ENCODE peak calls at places on chromosomes 2 and 18, in eight cellular contexts. One of them, this sample, is unnamed.

GRCh38 chr2:8453904-8454302 is 228.0 kb upstream of the ID2 start:
- DNase-seq in fibroblast of lung: peak; percentile 80
- DNase-seq in upper lobe of right lung: no peak
- DNase-seq in endodermal cell: peak; percentile 32
- DNase-seq in mammary epithelial cell: no peak
- DNase-seq in heart right ventricle: no peak
- DNase-seq in esophagus squamous epithelium: no peak
- DNase-seq in kidney: no peak
- DNase-seq in this sample: peak; percentile 11

GRCh38 chr2:157329524-157329923 is 3.9 kb upstream of the ERMN start:
- DNase-seq in fibroblast of lung: no peak
- DNase-seq in endodermal cell: no peak
- DNase-seq in kidney: peak; percentile 77
- DNase-seq in heart right ventricle: no peak
- DNase-seq in upper lobe of right lung: no peak
- DNase-seq in esophagus squamous epithelium: no peak
- DNase-seq in mammary epithelial cell: no peak
- DNase-seq in this sample: peak; percentile 7

GRCh38 chr18:25055076-25055475 is 296.9 kb downstream of the ZNF521 start:
- DNase-seq in esophagus squamous epithelium: no peak
- DNase-seq in heart right ventricle: no peak
- DNase-seq in fibroblast of lung: peak; percentile 47
- DNase-seq in mammary epithelial cell: peak; percentile 32
- DNase-seq in kidney: no peak
- DNase-seq in upper lobe of right lung: no peak
- DNase-seq in endodermal cell: no peak
- DNase-seq in this sample: no peak

GRCh38 chr2:17869128-17869527 is 9.3 kb upstream of the KCNS3 start:
- DNase-seq in fibroblast of lung: peak; percentile 19
- DNase-seq in endodermal cell: no peak
- DNase-seq in esophagus squamous epithelium: no peak
- DNase-seq in heart right ventricle: no peak
- DNase-seq in mammary epithelial cell: peak; percentile 3
- DNase-seq in kidney: no peak
- DNase-seq in upper lobe of right lung: no peak
- DNase-seq in this sample: no peak

GRCh38 chr2:226835420-226835795 is 446 bp upstream of the RHBDD1 start:
- DNase-seq in mammary epithelial cell: no peak
- DNase-seq in kidney: no peak
- DNase-seq in upper lobe of right lung: no peak
- DNase-seq in fibroblast of lung: no peak
- DNase-seq in esophagus squamous epithelium: peak; percentile 16
- DNase-seq in heart right ventricle: no peak
- DNase-seq in endodermal cell: peak; percentile 86
- DNase-seq in this sample: no peak

GRCh38 chr2:71928734-71929481 is 218.8 kb downstream of the CYP26B1 start:
- DNase-seq in kidney: no peak
- DNase-seq in mammary epithelial cell: no peak
- DNase-seq in esophagus squamous epithelium: no peak
- DNase-seq in heart right ventricle: no peak
- DNase-seq in endodermal cell: peak; percentile 42
- DNase-seq in fibroblast of lung: no peak
- DNase-seq in upper lobe of right lung: peak; percentile 31
- DNase-seq in this sample: no peak

GRCh38 chr2:146777181-146777580 is 1067.6 kb upstream of the ACVR2A start:
- DNase-seq in upper lobe of right lung: no peak
- DNase-seq in heart right ventricle: no peak
- DNase-seq in fibroblast of lung: no peak
- DNase-seq in mammary epithelial cell: no peak
- DNase-seq in endodermal cell: no peak
- DNase-seq in esophagus squamous epithelium: no peak
- DNase-seq in kidney: no peak
- DNase-seq in this sample: peak; percentile 3

GRCh38 chr2:146238254-146238961 is 1606.4 kb upstream of the ACVR2A start:
- DNase-seq in fibroblast of lung: no peak
- DNase-seq in kidney: no peak
- DNase-seq in esophagus squamous epithelium: no peak
- DNase-seq in upper lobe of right lung: no peak
- DNase-seq in heart right ventricle: peak; percentile 15
- DNase-seq in endodermal cell: no peak
- DNase-seq in mammary epithelial cell: no peak
- DNase-seq in this sample: no peak

GRCh38 chr2:120683081-120683480 is 52.6 kb upstream of the GLI2 start:
- DNase-seq in esophagus squamous epithelium: no peak
- DNase-seq in fibroblast of lung: no peak
- DNase-seq in kidney: no peak
- DNase-seq in heart right ventricle: no peak
- DNase-seq in upper lobe of right lung: peak; percentile 31
- DNase-seq in mammary epithelial cell: no peak
- DNase-seq in endodermal cell: no peak
- DNase-seq in this sample: no peak

GRCh38 chr18:5066380-5066977 is 130.6 kb downstream of the AKAIN1 start:
- DNase-seq in fibroblast of lung: no peak
- DNase-seq in mammary epithelial cell: no peak
- DNase-seq in upper lobe of right lung: no peak
- DNase-seq in heart right ventricle: no peak
- DNase-seq in esophagus squamous epithelium: no peak
- DNase-seq in endodermal cell: peak; percentile 84
- DNase-seq in kidney: no peak
- DNase-seq in this sample: peak; percentile 3

GRCh38 chr2:146987996-146988395 is 856.8 kb upstream of the ACVR2A start:
- DNase-seq in heart right ventricle: no peak
- DNase-seq in endodermal cell: no peak
- DNase-seq in mammary epithelial cell: no peak
- DNase-seq in upper lobe of right lung: no peak
- DNase-seq in fibroblast of lung: no peak
- DNase-seq in esophagus squamous epithelium: no peak
- DNase-seq in kidney: no peak
- DNase-seq in this sample: no peak

GRCh38 chr2:44291281-44292248 is 16.3 kb downstream of the SLC3A1 start:
- DNase-seq in esophagus squamous epithelium: no peak
- DNase-seq in fibroblast of lung: peak; percentile 95
- DNase-seq in upper lobe of right lung: peak; percentile 70
- DNase-seq in mammary epithelial cell: peak; percentile 85
- DNase-seq in endodermal cell: peak; percentile 81
- DNase-seq in heart right ventricle: no peak
- DNase-seq in kidney: peak; percentile 90
- DNase-seq in this sample: peak; percentile 89

GRCh38 chr2:126244937-126245336 is 411.0 kb upstream of the GYPC start:
- DNase-seq in fibroblast of lung: no peak
- DNase-seq in mammary epithelial cell: no peak
- DNase-seq in esophagus squamous epithelium: no peak
- DNase-seq in upper lobe of right lung: no peak
- DNase-seq in endodermal cell: peak; percentile 95
- DNase-seq in kidney: no peak
- DNase-seq in heart right ventricle: peak; percentile 21
- DNase-seq in this sample: peak; percentile 43

GRCh38 chr2:143296089-143296488 is 166.9 kb downstream of the ARHGAP15 start:
- DNase-seq in esophagus squamous epithelium: no peak
- DNase-seq in mammary epithelial cell: no peak
- DNase-seq in kidney: no peak
- DNase-seq in fibroblast of lung: no peak
- DNase-seq in upper lobe of right lung: no peak
- DNase-seq in heart right ventricle: no peak
- DNase-seq in endodermal cell: no peak
- DNase-seq in this sample: no peak

GRCh38 chr2:202703091-202703490 is 68.3 kb downstream of the FAM117B start:
- DNase-seq in heart right ventricle: no peak
- DNase-seq in upper lobe of right lung: no peak
- DNase-seq in esophagus squamous epithelium: no peak
- DNase-seq in kidney: no peak
- DNase-seq in endodermal cell: no peak
- DNase-seq in mammary epithelial cell: peak; percentile 69
- DNase-seq in fibroblast of lung: peak; percentile 15
- DNase-seq in this sample: no peak

GRCh38 chr18:48605408-48605845 is 66.6 kb downstream of the CTIF start:
- DNase-seq in esophagus squamous epithelium: no peak
- DNase-seq in mammary epithelial cell: no peak
- DNase-seq in kidney: peak; percentile 31
- DNase-seq in endodermal cell: peak; percentile 95
- DNase-seq in heart right ventricle: no peak
- DNase-seq in fibroblast of lung: peak; percentile 43
- DNase-seq in upper lobe of right lung: no peak
- DNase-seq in this sample: peak; percentile 69

GRCh38 chr18:46374850-46375249 is 270.7 kb downstream of the HAUS1 start:
- DNase-seq in endodermal cell: no peak
- DNase-seq in fibroblast of lung: no peak
- DNase-seq in mammary epithelial cell: peak; percentile 4
- DNase-seq in heart right ventricle: peak; percentile 39
- DNase-seq in kidney: peak; percentile 54
- DNase-seq in upper lobe of right lung: peak; percentile 70
- DNase-seq in esophagus squamous epithelium: no peak
- DNase-seq in this sample: peak; percentile 80

GRCh38 chr2:188975497-188976102 is 1.4 kb downstream of the COL3A1 start:
- DNase-seq in fibroblast of lung: peak; percentile 88
- DNase-seq in kidney: no peak
- DNase-seq in mammary epithelial cell: no peak
- DNase-seq in heart right ventricle: no peak
- DNase-seq in esophagus squamous epithelium: no peak
- DNase-seq in endodermal cell: no peak
- DNase-seq in upper lobe of right lung: no peak
- DNase-seq in this sample: peak; percentile 41
- H3K27ac ChIP-seq in fibroblast of lung: peak overlapping the region; percentile 83
- H3K27ac ChIP-seq in kidney: peak overlapping the region; percentile 3
- H3K27ac ChIP-seq in mammary epithelial cell: no peak overlapping the region
- H3K27ac ChIP-seq in heart right ventricle: peak overlapping the region; percentile 78
- H3K27ac ChIP-seq in esophagus squamous epithelium: peak overlapping the region; percentile 19
- H3K27ac ChIP-seq in endodermal cell: no peak overlapping the region
- H3K27ac ChIP-seq in upper lobe of right lung: peak overlapping the region; percentile 49
- H3K27ac ChIP-seq in this sample: no peak overlapping the region

GRCh38 chr2:241842620-241843211 is 16.0 kb downstream of the PDCD1 start:
- DNase-seq in mammary epithelial cell: no peak
- DNase-seq in esophagus squamous epithelium: no peak
- DNase-seq in upper lobe of right lung: peak; percentile 82
- DNase-seq in heart right ventricle: peak; percentile 49
- DNase-seq in kidney: peak; percentile 85
- DNase-seq in fibroblast of lung: no peak
- DNase-seq in endodermal cell: peak; percentile 61
- DNase-seq in this sample: no peak
- H3K4me3 ChIP-seq in mammary epithelial cell: no peak overlapping the region
- H3K4me3 ChIP-seq in esophagus squamous epithelium: peak overlapping the region; percentile 27
- H3K4me3 ChIP-seq in upper lobe of right lung: peak overlapping the region; percentile 15
- H3K4me3 ChIP-seq in heart right ventricle: peak overlapping the region; percentile 40
- H3K4me3 ChIP-seq in kidney: no peak overlapping the region
- H3K4me3 ChIP-seq in fibroblast of lung: no peak overlapping the region
- H3K4me3 ChIP-seq in endodermal cell: no peak overlapping the region
- H3K4me3 ChIP-seq in this sample: no peak overlapping the region

DNA sequence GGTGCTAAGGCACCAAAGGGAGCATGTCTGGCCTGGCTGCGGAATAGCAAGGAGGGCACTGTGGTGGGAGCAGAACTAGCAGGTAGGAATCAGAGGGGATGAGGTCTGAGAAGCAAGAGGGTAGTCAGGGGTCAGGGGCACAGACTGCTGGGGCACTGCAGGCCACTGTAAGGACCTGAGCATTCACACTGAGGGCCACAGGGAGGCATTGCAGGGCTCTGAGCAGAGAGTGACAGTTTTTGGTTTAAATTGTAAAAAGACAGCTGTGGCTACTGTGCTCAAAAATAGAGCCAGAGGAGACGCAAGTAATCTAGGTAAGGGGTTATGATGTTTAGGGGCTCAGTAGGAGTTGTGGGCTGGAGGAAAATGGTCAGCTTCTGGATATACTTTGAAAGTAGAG is 41.5 kb downstream of the ARHGAP25 start:
- DNase-seq in heart right ventricle: no peak
- DNase-seq in fibroblast of lung: no peak
- DNase-seq in endodermal cell: no peak
- DNase-seq in upper lobe of right lung: no peak
- DNase-seq in esophagus squamous epithelium: no peak
- DNase-seq in mammary epithelial cell: no peak
- DNase-seq in kidney: no peak
- DNase-seq in this sample: peak; percentile 63
- H3K4me1 ChIP-seq in heart right ventricle: peaks cover 66% of the 10 kb centered on the region
- H3K4me1 ChIP-seq in fibroblast of lung: no peaks in the 10 kb centered on the region
- H3K4me1 ChIP-seq in endodermal cell: peaks cover 11% of the 10 kb centered on the region
- H3K4me1 ChIP-seq in upper lobe of right lung: peaks cover 38% of the 10 kb centered on the region
- H3K4me1 ChIP-seq in esophagus squamous epithelium: peaks cover 37% of the 10 kb centered on the region
- H3K4me1 ChIP-seq in mammary epithelial cell: no peaks in the 10 kb centered on the region
- H3K4me1 ChIP-seq in kidney: peaks cover 10% of the 10 kb centered on the region
- H3K4me1 ChIP-seq in this sample: peaks cover 23% of the 10 kb centered on the region

DNA sequence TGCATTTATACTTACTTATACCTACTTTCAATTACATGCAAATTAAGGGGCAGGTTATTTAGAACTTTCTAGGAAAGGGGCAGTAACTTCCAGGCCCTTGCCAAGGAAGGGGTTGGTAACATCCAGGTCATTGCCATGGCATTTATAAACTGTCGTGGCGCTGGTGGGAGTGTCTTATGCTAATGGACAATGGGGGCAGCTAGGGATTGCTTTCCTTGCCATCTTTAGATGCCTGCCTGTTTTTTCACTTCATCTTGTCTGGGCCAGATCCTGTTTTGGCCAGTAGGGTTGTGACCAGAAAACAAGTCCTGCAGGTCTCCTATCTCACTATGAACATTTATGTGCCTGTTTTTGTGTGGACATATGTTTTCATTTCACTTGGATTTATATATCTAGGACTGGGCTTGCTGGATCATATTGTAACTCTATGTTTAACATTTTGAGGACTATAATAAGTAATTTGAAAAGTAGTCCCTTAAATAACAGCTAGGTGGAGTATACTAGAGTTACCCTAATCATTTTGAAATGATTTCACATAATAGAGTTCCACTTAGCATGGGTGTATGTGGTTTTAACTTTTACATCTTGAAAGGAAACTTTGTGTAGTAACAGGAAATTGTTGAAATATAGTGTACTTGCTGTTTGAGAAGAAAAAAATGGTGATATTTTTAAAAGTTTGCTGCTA is 56.1 kb downstream of the LCLAT1 start:
- DNase-seq in kidney: no peak
- DNase-seq in upper lobe of right lung: no peak
- DNase-seq in fibroblast of lung: no peak
- DNase-seq in heart right ventricle: no peak
- DNase-seq in mammary epithelial cell: no peak
- DNase-seq in endodermal cell: no peak
- DNase-seq in esophagus squamous epithelium: no peak
- DNase-seq in this sample: no peak
- H3K27ac ChIP-seq in kidney: no peak overlapping the region
- H3K27ac ChIP-seq in upper lobe of right lung: no peak overlapping the region
- H3K27ac ChIP-seq in fibroblast of lung: no peak overlapping the region
- H3K27ac ChIP-seq in heart right ventricle: peak overlapping the region; percentile 0
- H3K27ac ChIP-seq in mammary epithelial cell: no peak overlapping the region
- H3K27ac ChIP-seq in endodermal cell: no peak overlapping the region
- H3K27ac ChIP-seq in esophagus squamous epithelium: no peak overlapping the region
- H3K27ac ChIP-seq in this sample: no peak overlapping the region

This sample was measured in SJCRH30.